ENCODE peak calls at places on chromosome 2, in ten cellular contexts. One of them, this sample, is unnamed.

GRCh38 chr2:170503563-170503962 is 211.6 kb upstream of the SP5 start:
- DNase-seq in A549: no peak
- DNase-seq in GM23338: no peak
- DNase-seq in nephron progenitor cell: no peak
- DNase-seq in mesothelial cell of epicardium: no peak
- DNase-seq in transverse colon: no peak
- DNase-seq in left lung: no peak
- DNase-seq in pancreas: no peak
- DNase-seq in MCF 10A: no peak
- DNase-seq in body of pancreas: no peak
- DNase-seq in this sample: no peak

GRCh38 chr2:236622201-236622600 is 52.6 kb downstream of the ACKR3 start:
- DNase-seq in A549: no peak
- DNase-seq in GM23338: no peak
- DNase-seq in nephron progenitor cell: no peak
- DNase-seq in mesothelial cell of epicardium: no peak
- DNase-seq in transverse colon: no peak
- DNase-seq in left lung: no peak
- DNase-seq in pancreas: peak
- DNase-seq in MCF 10A: no peak
- DNase-seq in body of pancreas: no peak
- DNase-seq in this sample: no peak

GRCh38 chr2:47964722-47965434 is 58.6 kb upstream of the FBXO11 start:
- DNase-seq in A549: no peak
- DNase-seq in GM23338: peak
- DNase-seq in nephron progenitor cell: no peak
- DNase-seq in mesothelial cell of epicardium: no peak
- DNase-seq in transverse colon: no peak
- DNase-seq in left lung: no peak
- DNase-seq in pancreas: no peak
- DNase-seq in MCF 10A: peak
- DNase-seq in body of pancreas: no peak
- DNase-seq in this sample: no peak

GRCh38 chr2:151439127-151439526 is 29.4 kb downstream of the RIF1 start:
- DNase-seq in A549: no peak
- DNase-seq in GM23338: no peak
- DNase-seq in nephron progenitor cell: no peak
- DNase-seq in mesothelial cell of epicardium: no peak
- DNase-seq in transverse colon: peak
- DNase-seq in left lung: no peak
- DNase-seq in pancreas: no peak
- DNase-seq in MCF 10A: no peak
- DNase-seq in body of pancreas: no peak
- DNase-seq in this sample: no peak

GRCh38 chr2:235347691-235348090 is 146.2 kb upstream of the AGAP1 start:
- DNase-seq in A549: peak
- DNase-seq in GM23338: no peak
- DNase-seq in nephron progenitor cell: no peak
- DNase-seq in mesothelial cell of epicardium: no peak
- DNase-seq in transverse colon: no peak
- DNase-seq in left lung: no peak
- DNase-seq in pancreas: no peak
- DNase-seq in MCF 10A: peak
- DNase-seq in body of pancreas: no peak
- DNase-seq in this sample: no peak

GRCh38 chr2:105972226-105972625 is 221.9 kb downstream of the UXS1 start:
- DNase-seq in A549: no peak
- DNase-seq in GM23338: no peak
- DNase-seq in nephron progenitor cell: no peak
- DNase-seq in mesothelial cell of epicardium: no peak
- DNase-seq in transverse colon: no peak
- DNase-seq in left lung: no peak
- DNase-seq in pancreas: no peak
- DNase-seq in MCF 10A: no peak
- DNase-seq in body of pancreas: no peak
- DNase-seq in this sample: no peak

GRCh38 chr2:191611614-191612013 is 66.3 kb upstream of the NABP1 start:
- DNase-seq in A549: no peak
- DNase-seq in GM23338: no peak
- DNase-seq in nephron progenitor cell: no peak
- DNase-seq in mesothelial cell of epicardium: no peak
- DNase-seq in transverse colon: no peak
- DNase-seq in left lung: peak
- DNase-seq in pancreas: no peak
- DNase-seq in MCF 10A: no peak
- DNase-seq in body of pancreas: no peak
- DNase-seq in this sample: peak

GRCh38 chr2:235766206-235766794 is 272.5 kb downstream of the AGAP1 start:
- DNase-seq in A549: peak
- DNase-seq in GM23338: peak
- DNase-seq in nephron progenitor cell: peak
- DNase-seq in mesothelial cell of epicardium: peak
- DNase-seq in transverse colon: peak
- DNase-seq in left lung: no peak
- DNase-seq in pancreas: no peak
- DNase-seq in MCF 10A: peak
- DNase-seq in body of pancreas: peak
- DNase-seq in this sample: no peak

GRCh38 chr2:111705711-111706323 is 178.2 kb downstream of the ANAPC1 start:
- DNase-seq in A549: peak
- DNase-seq in GM23338: peak
- DNase-seq in nephron progenitor cell: no peak
- DNase-seq in mesothelial cell of epicardium: no peak
- DNase-seq in transverse colon: peak
- DNase-seq in left lung: no peak
- DNase-seq in pancreas: no peak
- DNase-seq in MCF 10A: peak
- DNase-seq in body of pancreas: no peak
- DNase-seq in this sample: no peak

GRCh38 chr2:207082619-207083018 is 83.1 kb downstream of the KLF7 start:
- DNase-seq in A549: no peak
- DNase-seq in GM23338: no peak
- DNase-seq in nephron progenitor cell: no peak
- DNase-seq in mesothelial cell of epicardium: no peak
- DNase-seq in transverse colon: no peak
- DNase-seq in left lung: no peak
- DNase-seq in pancreas: no peak
- DNase-seq in MCF 10A: no peak
- DNase-seq in body of pancreas: no peak
- DNase-seq in this sample: no peak

GRCh38 chr2:123993728-123994323 is 31.3 kb upstream of the CNTNAP5 start:
- DNase-seq in A549: peak
- DNase-seq in GM23338: peak
- DNase-seq in nephron progenitor cell: peak
- DNase-seq in mesothelial cell of epicardium: no peak
- DNase-seq in transverse colon: peak
- DNase-seq in left lung: no peak
- DNase-seq in pancreas: peak
- DNase-seq in MCF 10A: peak
- DNase-seq in body of pancreas: peak
- DNase-seq in this sample: peak

GRCh38 chr2:145652992-145653545 is 1133.2 kb upstream of the ZEB2 start:
- DNase-seq in A549: no peak
- DNase-seq in GM23338: no peak
- DNase-seq in nephron progenitor cell: no peak
- DNase-seq in mesothelial cell of epicardium: no peak
- DNase-seq in transverse colon: no peak
- DNase-seq in left lung: no peak
- DNase-seq in pancreas: no peak
- DNase-seq in MCF 10A: peak
- DNase-seq in body of pancreas: no peak
- DNase-seq in this sample: no peak

GRCh38 chr2:8238521-8239230 is 443.2 kb upstream of the ID2 start:
- DNase-seq in A549: no peak
- DNase-seq in GM23338: no peak
- DNase-seq in nephron progenitor cell: no peak
- DNase-seq in mesothelial cell of epicardium: no peak
- DNase-seq in transverse colon: no peak
- DNase-seq in left lung: no peak
- DNase-seq in pancreas: no peak
- DNase-seq in MCF 10A: no peak
- DNase-seq in body of pancreas: no peak
- DNase-seq in this sample: no peak

GRCh38 chr2:236661064-236661761 is 91.6 kb downstream of the ACKR3 start:
- DNase-seq in A549: peak
- DNase-seq in GM23338: peak
- DNase-seq in nephron progenitor cell: no peak
- DNase-seq in mesothelial cell of epicardium: no peak
- DNase-seq in transverse colon: no peak
- DNase-seq in left lung: no peak
- DNase-seq in pancreas: no peak
- DNase-seq in MCF 10A: peak
- DNase-seq in body of pancreas: no peak
- DNase-seq in this sample: no peak

GRCh38 chr2:235391964-235392615 is 101.8 kb upstream of the AGAP1 start:
- DNase-seq in A549: no peak
- DNase-seq in GM23338: no peak
- DNase-seq in nephron progenitor cell: no peak
- DNase-seq in mesothelial cell of epicardium: no peak
- DNase-seq in transverse colon: no peak
- DNase-seq in left lung: no peak
- DNase-seq in pancreas: no peak
- DNase-seq in MCF 10A: no peak
- DNase-seq in body of pancreas: no peak
- DNase-seq in this sample: no peak

GRCh38 chr2:54560146-54560881 is 104.2 kb downstream of the SPTBN1 start:
- DNase-seq in A549: peak
- DNase-seq in GM23338: peak
- DNase-seq in nephron progenitor cell: peak
- DNase-seq in mesothelial cell of epicardium: no peak
- DNase-seq in transverse colon: peak
- DNase-seq in left lung: peak
- DNase-seq in pancreas: no peak
- DNase-seq in MCF 10A: peak
- DNase-seq in body of pancreas: no peak
- DNase-seq in this sample: no peak
- TF ChIP-seq CTCF in A549: no peak
- TF ChIP-seq CTCF in GM23338: no peak
- TF ChIP-seq CTCF in nephron progenitor cell: no peak
- TF ChIP-seq CTCF in mesothelial cell of epicardium: no peak
- TF ChIP-seq CTCF in transverse colon: peak
- TF ChIP-seq CTCF in left lung: no peak
- TF ChIP-seq CTCF in pancreas: no peak
- TF ChIP-seq CTCF in MCF 10A: no peak
- TF ChIP-seq CTCF in body of pancreas: no peak
- TF ChIP-seq CTCF in this sample: no peak

GRCh38 chr2:52222128-52222527 is 1190.2 kb upstream of the NRXN1 start:
- DNase-seq in A549: no peak
- DNase-seq in GM23338: no peak
- DNase-seq in nephron progenitor cell: no peak
- DNase-seq in mesothelial cell of epicardium: no peak
- DNase-seq in transverse colon: no peak
- DNase-seq in left lung: no peak
- DNase-seq in pancreas: no peak
- DNase-seq in MCF 10A: peak
- DNase-seq in body of pancreas: no peak
- DNase-seq in this sample: no peak

DNA sequence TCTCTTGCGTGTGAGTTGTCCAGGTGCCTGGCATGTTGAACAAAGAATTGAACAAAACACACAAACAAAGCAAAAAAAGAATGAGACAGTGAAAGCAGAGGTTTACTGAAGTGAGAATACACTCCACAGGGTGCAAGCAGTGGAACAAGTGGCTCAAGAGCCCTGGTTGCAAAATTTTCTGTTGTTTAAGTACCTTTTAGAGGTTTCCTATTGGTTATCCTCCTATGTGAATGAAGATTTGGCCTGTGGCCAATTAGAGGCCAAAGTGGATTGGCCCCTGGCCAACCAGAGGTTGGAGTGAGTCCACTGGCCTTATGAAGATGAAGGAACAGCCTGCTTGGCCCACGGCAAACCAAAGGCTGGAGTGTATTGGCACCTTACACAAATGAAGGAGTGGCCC is 1188.5 kb upstream of the NRXN1 start:
- DNase-seq in A549: no peak
- DNase-seq in GM23338: no peak
- DNase-seq in nephron progenitor cell: no peak
- DNase-seq in mesothelial cell of epicardium: no peak
- DNase-seq in transverse colon: no peak
- DNase-seq in left lung: peak
- DNase-seq in pancreas: peak
- DNase-seq in MCF 10A: peak
- DNase-seq in body of pancreas: peak
- DNase-seq in this sample: no peak
- TF ChIP-seq CTCF in A549: no peak
- TF ChIP-seq CTCF in GM23338: no peak
- TF ChIP-seq CTCF in nephron progenitor cell: no peak
- TF ChIP-seq CTCF in mesothelial cell of epicardium: no peak
- TF ChIP-seq CTCF in transverse colon: no peak
- TF ChIP-seq CTCF in left lung: no peak
- TF ChIP-seq CTCF in pancreas: no peak
- TF ChIP-seq CTCF in MCF 10A: no peak
- TF ChIP-seq CTCF in body of pancreas: no peak
- TF ChIP-seq CTCF in this sample: no peak

GRCh38 chr2:230075988-230076631 is 7.4 kb upstream of the SLC16A14 start:
- DNase-seq in A549: no peak
- DNase-seq in GM23338: peak
- DNase-seq in nephron progenitor cell: no peak
- DNase-seq in mesothelial cell of epicardium: no peak
- DNase-seq in transverse colon: no peak
- DNase-seq in left lung: no peak
- DNase-seq in pancreas: no peak
- DNase-seq in MCF 10A: no peak
- DNase-seq in body of pancreas: no peak
- DNase-seq in this sample: no peak
- TF ChIP-seq CTCF in A549: no peak
- TF ChIP-seq CTCF in GM23338: peak
- TF ChIP-seq CTCF in nephron progenitor cell: no peak
- TF ChIP-seq CTCF in mesothelial cell of epicardium: no peak
- TF ChIP-seq CTCF in transverse colon: no peak
- TF ChIP-seq CTCF in left lung: no peak
- TF ChIP-seq CTCF in pancreas: no peak
- TF ChIP-seq CTCF in MCF 10A: no peak
- TF ChIP-seq CTCF in body of pancreas: no peak
- TF ChIP-seq CTCF in this sample: no peak

DNA sequence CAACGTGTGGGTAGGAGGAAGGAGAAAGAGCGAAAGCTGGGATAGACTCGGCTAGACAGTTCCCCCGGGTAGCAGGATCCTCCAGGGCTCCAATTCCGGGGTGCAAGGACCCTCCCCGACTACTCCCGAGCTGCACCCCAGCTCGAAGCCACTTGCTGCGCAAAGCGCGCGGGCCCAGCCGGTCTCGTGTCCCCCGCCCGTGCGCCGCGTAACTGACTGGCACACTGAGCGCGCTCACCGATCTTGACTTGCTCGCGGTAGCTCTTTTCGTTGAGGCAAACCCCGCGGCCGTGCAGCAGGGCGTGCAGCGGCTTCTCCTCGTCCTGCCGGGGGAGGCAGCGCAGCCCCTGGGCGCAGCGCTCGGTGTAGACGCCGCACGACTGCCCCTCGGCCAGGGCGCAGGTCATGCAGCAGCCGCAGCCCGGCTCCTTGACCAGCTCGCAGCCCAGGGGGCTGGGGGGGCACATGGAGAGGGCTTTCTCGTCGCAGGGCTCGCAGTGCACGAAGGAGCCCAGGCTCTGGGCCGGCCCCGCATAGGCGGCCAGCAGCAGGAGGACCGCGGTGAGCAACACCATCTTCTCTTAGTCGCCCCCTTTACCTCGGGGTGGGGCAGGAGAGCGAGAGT is 1.0 kb downstream of the IGFBP5 start:
- DNase-seq in A549: peak
- DNase-seq in GM23338: peak
- DNase-seq in nephron progenitor cell: peak
- DNase-seq in mesothelial cell of epicardium: peak
- DNase-seq in transverse colon: peak
- DNase-seq in left lung: no peak
- DNase-seq in pancreas: no peak
- DNase-seq in MCF 10A: no peak
- DNase-seq in body of pancreas: peak
- DNase-seq in this sample: peak
- TF ChIP-seq CTCF in A549: no peak
- TF ChIP-seq CTCF in GM23338: no peak
- TF ChIP-seq CTCF in nephron progenitor cell: no peak
- TF ChIP-seq CTCF in mesothelial cell of epicardium: no peak
- TF ChIP-seq CTCF in transverse colon: no peak
- TF ChIP-seq CTCF in left lung: no peak
- TF ChIP-seq CTCF in pancreas: no peak
- TF ChIP-seq CTCF in MCF 10A: no peak
- TF ChIP-seq CTCF in body of pancreas: no peak
- TF ChIP-seq CTCF in this sample: no peak

This sample was measured in dorsolateral prefrontal cortex.